ENCODE peak calls at places on chromosomes 13 and 19, in ten cellular contexts. E, W, S, M, I, Y, K, Q, N and O are unnamed samples.

GRCh38 chr19:42113641-42114348 is 18.5 kb downstream of the POU2F2 start:
- DNase-seq in W (peak; percentile 95), M (peak; percentile 91), N (no peak), Y (no peak), K (no peak), E (peak; percentile 96), S (peak; percentile 91), I (no peak), Q (peak; percentile 99), O (peak; percentile 99)

GRCh38 chr13:51453308-51453958 is 597 bp upstream of the INTS6 start:
- DNase-seq in Q (no peak), I (peak; percentile 88), N (no peak), S (peak; percentile 83), Y (peak; percentile 70), W (peak; percentile 84), M (no peak), K (peak; percentile 74), E (no peak), O (peak; percentile 90)

GRCh38 chr19:47230122-47230920 is 678 bp downstream of the BBC3 start:
- DNase-seq in S (peak; percentile 83), K (peak; percentile 84), N (no peak), M (no peak), E (peak; percentile 53), W (peak; percentile 76), Q (peak; percentile 18), Y (peak; percentile 79), I (peak; percentile 77), O (peak; percentile 84)

GRCh38 chr13:46341112-46341711 is 45.8 kb downstream of the RUBCNL start:
- DNase-seq in E (peak; percentile 58), S (no peak), W (peak; percentile 34), M (no peak), I (no peak), N (no peak), Q (peak; percentile 50), K (no peak), Y (no peak), O (peak; percentile 85)

GRCh38 chr13:52833261-52833660 is 15.2 kb downstream of the PCDH8 start:
- DNase-seq in E (no peak), W (no peak), Q (no peak), M (no peak), K (no peak), Y (no peak), I (no peak), S (no peak), N (peak; percentile 63), O (no peak)

GRCh38 chr13:47598340-47598911 is 402.6 kb downstream of the SUCLA2 start:
- DNase-seq in E (peak; percentile 27), K (no peak), Y (no peak), S (peak; percentile 44), W (peak; percentile 11), I (no peak), N (no peak), M (no peak), Q (peak; percentile 13), O (peak; percentile 19)

GRCh38 chr13:20988033-20988908 is 73.1 kb downstream of the LATS2 start:
- DNase-seq in Q (no peak), N (no peak), K (no peak), Y (no peak), E (no peak), I (no peak), M (no peak), W (no peak), S (no peak), O (no peak)

GRCh38 chr13:79898202-79898826 is 417.4 kb downstream of the NDFIP2 start:
- DNase-seq in N (no peak), M (no peak), W (no peak), Q (no peak), I (no peak), S (no peak), K (no peak), E (no peak), Y (no peak), O (no peak)

GRCh38 chr13:114140131-114140908 is 7.9 kb upstream of the RASA3 start:
- DNase-seq in S (no peak), E (no peak), W (no peak), N (no peak), Y (no peak), Q (no peak), M (no peak), K (peak; percentile 24), I (no peak), O (no peak)

GRCh38 chr19:18118420-18119242 is 21.1 kb downstream of the MAST3 start:
- DNase-seq in Y (no peak), E (peak; percentile 25), N (no peak), W (no peak), M (no peak), Q (peak; percentile 18), I (no peak), K (no peak), S (no peak), O (no peak)

GRCh38 chr13:59398661-59399060 is 765.1 kb downstream of the DIAPH3 start:
- DNase-seq in Q (no peak), M (no peak), K (no peak), E (no peak), S (no peak), I (no peak), N (no peak), Y (no peak), W (no peak), O (no peak)

GRCh38 chr19:29815231-29815630 is 3.4 kb downstream of the CCNE1 start:
- DNase-seq in W (peak; percentile 82), M (no peak), S (no peak), Q (no peak), Y (no peak), K (no peak), I (no peak), E (no peak), N (no peak), O (no peak)

GRCh38 chr19:31347356-31347755 is 1.9 kb downstream of the TSHZ3 start:
- DNase-seq in M (no peak), Y (no peak), S (no peak), Q (peak; percentile 49), W (no peak), I (no peak), E (no peak), N (no peak), K (no peak), O (no peak)
- H3K4me3 ChIP-seq in M (peak overlapping the region; percentile 85), Y (no peak overlapping the region), S (peak overlapping the region; percentile 90), Q (peak overlapping the region; percentile 93), W (no peak overlapping the region), I (peak overlapping the region; percentile 96), E (peak overlapping the region; percentile 72), N (no peak overlapping the region), K (no peak overlapping the region), O (peak overlapping the region; percentile 83)

DNA sequence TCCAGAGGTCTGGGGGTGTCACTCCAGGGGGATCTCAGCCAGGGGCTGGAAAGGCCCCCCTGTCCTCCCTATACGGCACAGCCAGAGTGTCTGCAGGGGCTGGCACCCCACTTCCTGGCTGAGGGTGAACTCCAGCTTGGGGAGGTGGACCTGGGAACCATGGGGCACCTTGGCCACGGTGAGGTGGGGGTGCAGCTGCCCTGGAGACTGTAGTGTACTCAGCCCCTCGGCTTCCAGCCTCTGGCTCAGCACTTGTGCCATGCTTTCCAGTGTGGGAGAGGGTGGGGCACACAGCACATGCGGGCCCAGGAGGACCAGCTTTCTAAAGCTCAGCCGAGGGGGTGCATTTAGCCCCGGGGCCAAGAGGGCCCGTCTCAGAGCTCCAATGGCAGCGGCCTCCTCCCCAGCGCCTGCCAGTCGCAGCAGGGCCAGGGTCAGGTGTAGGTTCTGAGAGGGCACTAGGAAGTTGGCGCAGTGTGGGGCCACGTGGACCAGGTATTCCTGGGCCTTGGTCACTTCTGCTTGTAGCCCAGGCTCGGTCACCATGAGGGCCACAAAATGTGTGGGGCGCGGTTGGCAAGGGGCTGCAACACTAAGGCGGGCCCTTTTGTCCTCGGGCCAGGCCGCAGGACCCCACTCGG is 1.4 kb downstream of the LENG9 start:
- DNase-seq in Q (no peak), M (no peak), I (no peak), S (no peak), E (no peak), Y (no peak), K (no peak), N (no peak), W (no peak), O (no peak)
- H3K4me3 ChIP-seq in Q (peak overlapping the region; percentile 52), M (peak overlapping the region; percentile 63), I (peak overlapping the region; percentile 73), S (peak overlapping the region; percentile 81), E (peak overlapping the region; percentile 58), Y (peak overlapping the region; percentile 46), K (peak overlapping the region; percentile 91), N (no peak overlapping the region), W (peak overlapping the region; percentile 76), O (peak overlapping the region; percentile 58)

GRCh38 chr19:55210120-55210493 is 806 bp upstream of the PTPRH start:
- DNase-seq in W (no peak), M (peak; percentile 95), I (no peak), E (peak; percentile 90), Q (peak; percentile 98), K (no peak), N (no peak), S (peak; percentile 70), Y (no peak), O (peak; percentile 89)

GRCh38 chr19:55212447-55212846 is 3.1 kb upstream of the PTPRH start:
- DNase-seq in I (no peak), S (no peak), N (no peak), Q (no peak), K (peak; percentile 5), M (no peak), E (no peak), Y (no peak), W (peak; percentile 87), O (no peak)

GRCh38 chr19:55206664-55207500 is 2.4 kb downstream of the PTPRH start:
- DNase-seq in W (no peak), K (no peak), S (peak; percentile 92), Q (peak; percentile 86), M (peak; percentile 67), Y (no peak), N (peak; percentile 67), I (peak; percentile 75), E (peak; percentile 91), O (peak; percentile 94)

GRCh38 chr19:55208880-55209429 is 346 bp downstream of the PTPRH start:
- DNase-seq in N (no peak), Q (no peak), W (no peak), M (no peak), I (no peak), Y (no peak), K (no peak), E (no peak), S (no peak), O (no peak)

DNA sequence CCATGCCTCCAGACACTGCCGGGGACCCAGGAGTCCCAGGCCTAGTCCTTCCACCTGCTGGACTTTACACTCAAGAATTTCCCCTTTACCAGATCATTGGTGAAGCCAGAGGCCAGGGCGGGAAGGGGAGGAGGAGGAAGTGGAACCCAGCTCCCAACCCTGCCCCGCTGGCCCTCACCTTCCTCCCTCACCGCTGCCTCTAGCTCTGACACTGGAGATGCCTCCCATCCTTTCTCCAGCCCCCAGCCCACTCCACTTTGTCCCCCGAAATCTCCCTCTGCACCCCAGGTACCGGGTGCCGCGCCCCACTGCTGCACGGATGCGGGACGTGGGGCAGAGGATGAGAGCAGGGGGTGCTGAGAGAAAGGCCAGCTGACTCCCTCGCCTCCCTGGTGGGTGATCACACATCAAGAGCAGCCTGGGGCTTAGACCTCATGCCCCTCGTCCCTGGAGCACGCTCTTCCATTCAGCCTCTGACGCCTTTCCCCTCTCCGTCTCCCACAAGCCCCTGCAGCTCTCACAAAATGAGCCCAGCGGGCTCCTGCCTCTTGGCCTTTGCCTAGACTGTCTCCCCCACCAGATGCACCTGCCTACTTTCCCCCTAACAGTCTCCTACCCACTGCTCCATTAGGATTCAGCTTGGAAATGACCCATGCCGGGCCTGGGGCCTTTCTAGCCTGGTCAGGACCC is at the start of gene PTPRH:
- DNase-seq in Q (no peak), E (no peak), I (no peak), S (no peak), W (no peak), N (no peak), Y (no peak), M (no peak), K (no peak), O (no peak)
- H3K4me3 ChIP-seq in Q (no peak within 1 kb of the TSS), E (no peak within 1 kb of the TSS), I (no peak within 1 kb of the TSS), S (no peak within 1 kb of the TSS), W (no peak within 1 kb of the TSS), N (no peak within 1 kb of the TSS), Y (no peak within 1 kb of the TSS), M (no peak within 1 kb of the TSS), K (no peak within 1 kb of the TSS), O (no peak within 1 kb of the TSS)

GRCh38 chr13:23793711-23794110 is 95.5 kb downstream of the MIPEP start:
- DNase-seq in N (no peak), M (no peak), E (no peak), Y (no peak), Q (no peak), W (no peak), S (no peak), I (no peak), K (no peak), O (no peak)
- H3K4me3 ChIP-seq in N (no peak overlapping the region), M (no peak overlapping the region), E (no peak overlapping the region), Y (no peak overlapping the region), Q (no peak overlapping the region), W (no peak overlapping the region), S (no peak overlapping the region), I (no peak overlapping the region), K (no peak overlapping the region), O (no peak overlapping the region)